ENCODE peak calls at places on chromosomes 4 and X, in seven cellular contexts. H, U, M, X, V, W and Y are unnamed samples.

GRCh38 chrX:119638725-119639471 is 32.7 kb upstream of the NKRF start:
- DNase-seq in H (no peak), U (no peak), M (no peak), X (no peak), V (no peak), W (no peak), Y (no peak)

GRCh38 chrX:11244641-11245040 is 48.6 kb upstream of the AMELX start:
- DNase-seq in H (no peak), U (no peak), M (no peak), X (peak; percentile 72), V (no peak), W (no peak), Y (no peak)

GRCh38 chrX:150201841-150202240 is 161.3 kb upstream of the MAMLD1 start:
- DNase-seq in H (no peak), U (no peak), M (no peak), X (no peak), V (no peak), W (no peak), Y (peak; percentile 18)

GRCh38 chr4:54998991-54999390 is 126.4 kb downstream of the KDR start:
- DNase-seq in H (no peak), U (no peak), M (no peak), X (no peak), V (peak; percentile 65), W (no peak), Y (no peak)

GRCh38 chrX:103329991-103330390 is at the start of gene TCEAL7:
- DNase-seq in H (no peak), U (no peak), M (no peak), X (peak; percentile 79), V (no peak), W (no peak), Y (no peak)

GRCh38 chrX:136647969-136648368 is at the start of gene CD40LG:
- DNase-seq in H (no peak), U (no peak), M (no peak), X (no peak), V (no peak), W (no peak), Y (no peak)

GRCh38 chr4:182938213-182938645 is 21.0 kb upstream of the DCTD start:
- DNase-seq in H (peak; percentile 77), U (peak; percentile 78), M (peak; percentile 77), X (peak; percentile 77), V (peak; percentile 68), W (peak; percentile 47), Y (peak; percentile 74)

GRCh38 chr4:82865592-82865991 is 25.4 kb downstream of the SEC31A start:
- DNase-seq in H (no peak), U (no peak), M (no peak), X (no peak), V (peak; percentile 90), W (peak; percentile 27), Y (no peak)

GRCh38 chr4:79865253-79865652 is 207.8 kb downstream of the ANTXR2 start:
- DNase-seq in H (no peak), U (no peak), M (no peak), X (no peak), V (no peak), W (no peak), Y (no peak)

GRCh38 chr4:152166567-152166966 is 369.3 kb downstream of the FBXW7 start:
- DNase-seq in H (no peak), U (no peak), M (no peak), X (no peak), V (peak; percentile 9), W (no peak), Y (no peak)

GRCh38 chr4:186820371-186820990 is 96.8 kb upstream of the FAT1 start:
- DNase-seq in H (no peak), U (peak; percentile 68), M (no peak), X (peak; percentile 73), V (peak; percentile 68), W (no peak), Y (no peak)

GRCh38 chr4:1508161-1509160 is 102.2 kb upstream of the NKX1-1 start:
- DNase-seq in H (no peak), U (no peak), M (no peak), X (no peak), V (no peak), W (no peak), Y (no peak)

GRCh38 chr4:119750771-119751170 is 122.2 kb upstream of the PDE5A start:
- DNase-seq in H (no peak), U (no peak), M (no peak), X (no peak), V (no peak), W (no peak), Y (no peak)

GRCh38 chrX:83829874-83830273 is 31.1 kb upstream of the CYLC1 start:
- DNase-seq in H (no peak), U (no peak), M (no peak), X (no peak), V (no peak), W (no peak), Y (no peak)

GRCh38 chr4:8818063-8818881 is 53.4 kb downstream of the HMX1 start:
- DNase-seq in H (no peak), U (peak; percentile 2), M (peak; percentile 21), X (peak; percentile 40), V (no peak), W (no peak), Y (peak; percentile 64)

GRCh38 chr4:13535118-13535517 is 9.2 kb downstream of the NKX3-2 start:
- DNase-seq in H (no peak), U (no peak), M (no peak), X (peak; percentile 48), V (no peak), W (no peak), Y (no peak)

GRCh38 chrX:123450217-123450616 is 266.1 kb downstream of the GRIA3 start:
- DNase-seq in H (peak; percentile 14), U (no peak), M (no peak), X (no peak), V (peak; percentile 1), W (peak; percentile 3), Y (no peak)

GRCh38 chrX:80511969-80512760 is 91.9 kb downstream of the TENT5D start:
- DNase-seq in H (peak; percentile 63), U (no peak), M (no peak), X (no peak), V (no peak), W (no peak), Y (no peak)

GRCh38 chrX:155086202-155086840 is 15.0 kb downstream of the BRCC3 start:
- DNase-seq in H (peak; percentile 53), U (peak; percentile 30), M (no peak), X (no peak), V (no peak), W (peak; percentile 21), Y (no peak)
- H3K9me3 ChIP-seq in H (no peaks in the 10 kb centered on the region), U (no peaks in the 10 kb centered on the region), M (no peaks in the 10 kb centered on the region), X (no peaks in the 10 kb centered on the region), V (no peaks in the 10 kb centered on the region), W (no peaks in the 10 kb centered on the region), Y (no peaks in the 10 kb centered on the region)

GRCh38 chrX:117788339-117788738 is 328.3 kb downstream of the KLHL13 start:
- DNase-seq in H (no peak), U (no peak), M (no peak), X (no peak), V (no peak), W (no peak), Y (no peak)
- TF ChIP-seq POLR2AphosphoS5 in H (no peak), U (no peak), M (no peak), X (no peak), V (no peak), W (no peak), Y (no peak)

GRCh38 chr4:19227701-19228100 is 1024.0 kb upstream of the SLIT2 start:
- DNase-seq in H (no peak), U (no peak), M (no peak), X (no peak), V (no peak), W (no peak), Y (no peak)
- H3K9me3 ChIP-seq in H (no peaks in the 10 kb centered on the region), U (no peaks in the 10 kb centered on the region), M (no peaks in the 10 kb centered on the region), X (no peaks in the 10 kb centered on the region), V (no peaks in the 10 kb centered on the region), W (peaks cover 26% of the 10 kb centered on the region), Y (no peaks in the 10 kb centered on the region)

DNA sequence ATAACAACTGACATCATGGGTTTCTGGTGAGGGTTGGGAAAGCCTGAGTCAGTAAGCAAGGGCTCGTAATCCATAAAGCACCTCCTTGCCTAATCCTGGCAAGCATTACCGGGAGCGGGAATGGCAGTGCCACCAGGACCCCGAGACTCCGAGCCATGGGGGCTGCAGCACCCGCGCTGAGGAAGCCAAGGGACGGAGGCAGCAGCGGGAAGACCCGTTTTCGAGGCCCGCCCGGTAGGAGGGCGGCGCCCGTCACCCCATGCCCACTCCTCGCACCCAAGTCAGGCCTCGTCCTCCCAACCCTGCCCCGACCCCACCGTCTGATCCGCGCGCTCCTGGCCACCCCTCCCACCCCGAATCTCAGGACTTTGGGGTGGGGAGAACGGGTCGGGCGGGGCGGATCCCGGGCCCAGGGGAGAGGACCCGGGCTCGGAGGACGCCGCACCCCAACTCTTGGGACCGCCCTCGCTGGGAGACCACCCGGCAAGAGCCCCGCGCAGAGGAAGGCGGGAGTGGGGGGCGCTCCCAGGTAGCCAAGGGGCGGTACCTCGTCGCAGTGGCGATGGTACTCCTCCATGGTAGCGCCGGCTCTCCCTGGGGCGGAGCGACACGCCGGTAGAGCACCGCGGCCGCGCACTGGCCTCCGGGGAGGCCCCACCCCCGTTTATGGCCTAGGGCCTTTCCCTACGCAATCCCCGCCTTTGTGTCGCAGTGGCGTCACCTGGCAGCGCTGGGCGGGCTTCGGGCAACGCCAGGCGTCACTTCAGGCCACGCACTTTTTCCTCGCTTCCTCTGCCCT is at the start of gene DYNLT3:
- DNase-seq in H (peak; percentile 74), U (peak; percentile 90), M (peak; percentile 86), X (peak; percentile 90), V (peak; percentile 83), W (peak; percentile 56), Y (no peak)
- TF ChIP-seq POLR2AphosphoS5 in H (no peak), U (peak; percentile 87), M (peak; percentile 92), X (peak; percentile 93), V (no peak), W (peak; percentile 41), Y (peak; percentile 92)